ENCODE peak calls at places on chromosomes 13 and 19, in eight cellular contexts. U, H, Z, M, J, K, Y and T are unnamed samples.

GRCh38 chr19:28889941-28890645 is 322.9 kb downstream of the UQCRFS1 start:
- DNase-seq in M (no peak), Z (no peak), H (no peak), J (no peak), Y (no peak), K (no peak), U (no peak), T (peak)

GRCh38 chr19:41554902-41555301 is 21.1 kb upstream of the CEACAM21 start:
- DNase-seq in Y (no peak), U (no peak), K (no peak), J (no peak), M (no peak), Z (peak), H (no peak), T (peak)

GRCh38 chr19:46408611-46409039 is 4.7 kb downstream of the CCDC8 start:
- DNase-seq in H (no peak), K (peak), U (no peak), J (no peak), Z (no peak), Y (peak), M (no peak), T (peak)

GRCh38 chr19:39046037-39046821 is 13.9 kb upstream of the FBXO27 start:
- DNase-seq in K (no peak), Z (peak), U (no peak), J (no peak), M (no peak), Y (no peak), H (no peak), T (no peak)

GRCh38 chr13:80755925-80756324 is 415.0 kb upstream of the SPRY2 start:
- DNase-seq in K (no peak), J (no peak), Y (no peak), Z (no peak), M (no peak), U (no peak), H (no peak), T (peak)

GRCh38 chr19:6241680-6242079 is 38.1 kb downstream of the MLLT1 start:
- DNase-seq in M (no peak), H (no peak), Y (no peak), J (no peak), K (no peak), Z (no peak), U (no peak), T (peak)

GRCh38 chr13:50116430-50116973 is 101.3 kb downstream of the KCNRG start:
- DNase-seq in Y (no peak), Z (no peak), U (no peak), K (no peak), J (no peak), M (no peak), H (peak), T (no peak)

GRCh38 chr13:111637365-111637764 is 316.9 kb downstream of the TEX29 start:
- DNase-seq in J (no peak), M (no peak), U (no peak), H (no peak), K (no peak), Y (no peak), Z (no peak), T (no peak)

GRCh38 chr19:9932835-9933234 is 3.5 kb downstream of the OLFM2 start:
- DNase-seq in Z (no peak), M (no peak), H (no peak), J (no peak), K (no peak), Y (no peak), U (no peak), T (no peak)